ENCODE peak calls at places on chromosomes 12 and 14, in eight cellular contexts. B is Caki2; L is CD4-positive, CD25-positive, alpha-beta regulatory T cell; I is HL-60; D is AG09319; E is cardiac muscle cell; J is AG09309; U is GM20000. N is an unnamed sample.

GRCh38 chr12:130240831-130241590 is 78.7 kb downstream of the FZD10 start:
- DNase-seq in D (no peak), U (no peak), J (no peak), I (no peak), E (no peak), L (no peak), B (no peak), N (no peak)

GRCh38 chr14:90062852-90063539 is 1.2 kb downstream of the KCNK13 start:
- DNase-seq in E (no peak), U (peak; percentile 25), D (no peak), B (no peak), L (no peak), I (no peak), J (no peak), N (no peak)

GRCh38 chr14:71371711-71372396 is 464.6 kb downstream of the PCNX1 start:
- DNase-seq in B (peak; percentile 1), J (no peak), U (peak; percentile 47), E (no peak), I (no peak), L (no peak), D (no peak), N (peak; percentile 22)

GRCh38 chr12:75784591-75784990 is 247.0 kb downstream of the PHLDA1 start:
- DNase-seq in E (no peak), B (peak; percentile 46), L (no peak), I (peak; percentile 43), D (no peak), J (no peak), U (no peak), N (peak; percentile 28)

GRCh38 chr14:33580221-33580749 is 370.6 kb downstream of the EGLN3 start:
- DNase-seq in J (no peak), L (no peak), B (no peak), I (no peak), U (no peak), D (no peak), E (no peak), N (no peak)

GRCh38 chr12:107251288-107251687 is 157.9 kb upstream of the CRY1 start:
- DNase-seq in J (no peak), I (no peak), E (no peak), D (no peak), U (no peak), L (no peak), B (no peak), N (no peak)

GRCh38 chr14:68684466-68685418 is 108.1 kb downstream of the ZFP36L1 start:
- DNase-seq in U (no peak), D (no peak), I (no peak), J (no peak), L (no peak), B (no peak), E (no peak), N (no peak)

GRCh38 chr14:58865520-58866281 is 227.9 kb downstream of the DACT1 start:
- DNase-seq in J (peak; percentile 61), D (no peak), I (no peak), B (no peak), L (no peak), E (no peak), U (no peak), N (no peak)

GRCh38 chr14:104116544-104117340 is 21.6 kb upstream of the KIF26A start:
- DNase-seq in J (no peak), B (no peak), D (no peak), E (peak; percentile 38), I (no peak), L (no peak), U (no peak), N (no peak)

GRCh38 chr14:68695326-68695768 is 97.5 kb downstream of the ZFP36L1 start:
- DNase-seq in D (peak; percentile 95), L (no peak), U (peak; percentile 88), I (no peak), B (peak; percentile 82), E (no peak), J (peak; percentile 100), N (peak; percentile 60)

GRCh38 chr14:100824156-100824555 is 1.8 kb upstream of the MEG3 start:
- DNase-seq in U (no peak), D (no peak), J (no peak), L (no peak), B (no peak), E (peak; percentile 10), I (no peak), N (peak; percentile 74)

GRCh38 chr14:24171422-24172260 is at the start of gene REC8:
- DNase-seq in E (peak; percentile 91), B (no peak), I (no peak), L (peak; percentile 74), D (no peak), J (no peak), U (peak; percentile 94), N (no peak)

GRCh38 chr14:77872971-77873370 is 73.1 kb downstream of the ADCK1 start:
- DNase-seq in I (no peak), U (no peak), L (no peak), B (no peak), E (no peak), D (no peak), J (no peak), N (no peak)

N was measured in dermis microvascular lymphatic vessel endothelial cell.